ENCODE peak calls at places on chromosomes 5 and 9, in four cellular contexts. V, Z, J and C are unnamed samples.

GRCh38 chr9:116515541-116515940 is 171.6 kb upstream of the TRIM32 start:
- DNase-seq in J (no peak), Z (no peak), V (no peak), C (no peak)

GRCh38 chr5:129367883-129368282 is 92.2 kb upstream of the ADAMTS19 start:
- DNase-seq in Z (no peak), V (no peak), J (no peak), C (no peak)

GRCh38 chr9:93612796-93613154 is 36.4 kb downstream of the PHF2 start:
- DNase-seq in V (no peak), Z (peak), J (no peak), C (no peak)

GRCh38 chr5:84885479-84886258 is 501.0 kb upstream of the EDIL3 start:
- DNase-seq in J (no peak), V (no peak), Z (no peak), C (no peak)

GRCh38 chr9:94478755-94479730 is 75.8 kb upstream of the PCAT7 start:
- DNase-seq in J (no peak), V (no peak), Z (no peak), C (no peak)

GRCh38 chr5:11904270-11904906 is at the start of gene CTNND2:
- DNase-seq in J (no peak), Z (peak), V (no peak), C (no peak)

GRCh38 chr5:141175933-141176332 is 1.7 kb upstream of the PCDHB8 start:
- DNase-seq in Z (no peak), V (no peak), J (no peak), C (no peak)

GRCh38 chr9:90883661-90884060 is 82.0 kb downstream of the SYK start:
- DNase-seq in Z (no peak), V (no peak), J (no peak), C (no peak)

GRCh38 chr9:95570646-95571045 is 53.9 kb upstream of the PTCH1 start:
- DNase-seq in V (no peak), J (no peak), Z (no peak), C (no peak)

GRCh38 chr9:38079410-38080105 is 10.5 kb upstream of the SHB start:
- DNase-seq in J (no peak), Z (no peak), V (no peak), C (no peak)

GRCh38 chr5:93579561-93580386 is 1.2 kb downstream of the NR2F1-AS1 start:
- DNase-seq in Z (no peak), J (no peak), V (no peak), C (no peak)

GRCh38 chr5:138895918-138896317 is 20.8 kb upstream of the LRRTM2 start:
- DNase-seq in J (no peak), Z (no peak), V (no peak), C (no peak)

GRCh38 chr5:64015824-64016223 is 53.6 kb upstream of the HTR1A start:
- DNase-seq in V (no peak), J (no peak), Z (no peak), C (no peak)

GRCh38 chr5:135386886-135387628 is 12.0 kb downstream of the MACROH2A1 start:
- DNase-seq in J (no peak), Z (no peak), V (no peak), C (no peak)

GRCh38 chr5:170700503-170700902 is 83.0 kb upstream of the GABRP start:
- DNase-seq in Z (no peak), J (no peak), V (no peak), C (no peak)

GRCh38 chr9:94865599-94866456 is 139.3 kb downstream of the AOPEP start:
- DNase-seq in V (no peak), J (no peak), Z (no peak), C (no peak)

GRCh38 chr5:81856948-81857928 is 106.3 kb upstream of the SSBP2 start:
- DNase-seq in V (no peak), J (peak), Z (peak), C (no peak)

GRCh38 chr5:180825768-180826525 is 23.3 kb upstream of the MGAT1 start:
- DNase-seq in Z (no peak), J (no peak), V (no peak), C (no peak)

GRCh38 chr5:171453056-171453725 is 33.7 kb downstream of the FGF18 start:
- DNase-seq in J (peak), Z (no peak), V (no peak), C (no peak)

GRCh38 chr5:173383711-173384110 is 55.5 kb upstream of the STC2 start:
- DNase-seq in J (no peak), V (no peak), Z (no peak), C (no peak)

GRCh38 chr5:91042856-91043255 is 340.3 kb downstream of the ARRDC3 start:
- DNase-seq in J (no peak), V (no peak), Z (peak), C (no peak)